ENCODE peak calls at places on chromosome 1, in seven cellular contexts. F is H1, L is GM12878, A is SK-N-SH, S is K562, I is HCT116, C is HepG2. N is an unnamed sample.

GRCh38 chr1:200869753-200870391 is 2.9 kb upstream of the GPR25 start:
- DNase-seq in F (no peak), L (peak; percentile 82), A (no peak), S (no peak), I (no peak), C (no peak), N (no peak)

GRCh38 chr1:116919802-116920201 is 10.1 kb downstream of the PTGFRN start:
- DNase-seq in F (no peak), L (no peak), A (peak; percentile 37), S (peak; percentile 31), I (no peak), C (peak; percentile 18), N (no peak)

GRCh38 chr1:116178837-116179236 is 67.6 kb downstream of the MAB21L3 start:
- DNase-seq in F (no peak), L (no peak), A (no peak), S (no peak), I (no peak), C (no peak), N (no peak)

GRCh38 chr1:30652151-30652915 is 71.1 kb downstream of the MATN1 start:
- DNase-seq in F (no peak), L (no peak), A (peak; percentile 50), S (no peak), I (no peak), C (no peak), N (no peak)

GRCh38 chr1:184621262-184621661 is 133.4 kb downstream of the EDEM3 start:
- DNase-seq in F (no peak), L (no peak), A (no peak), S (no peak), I (no peak), C (no peak), N (no peak)

GRCh38 chr1:216531308-216532239 is 108.3 kb upstream of the USH2A start:
- DNase-seq in F (no peak), L (no peak), A (no peak), S (no peak), I (no peak), C (no peak), N (no peak)

GRCh38 chr1:10316752-10317151 is 82.1 kb upstream of the PGD start:
- DNase-seq in F (no peak), L (no peak), A (no peak), S (no peak), I (no peak), C (no peak), N (no peak)

GRCh38 chr1:16126160-16126559 is 29.7 kb downstream of the EPHA2 start:
- DNase-seq in F (no peak), L (no peak), A (no peak), S (no peak), I (no peak), C (no peak), N (no peak)

GRCh38 chr1:160722726-160723125 is 11.1 kb upstream of the CD48 start:
- DNase-seq in F (no peak), L (no peak), A (no peak), S (no peak), I (no peak), C (no peak), N (no peak)

GRCh38 chr1:67793562-67793961 is 39.7 kb downstream of the GNG12 start:
- DNase-seq in F (no peak), L (no peak), A (no peak), S (no peak), I (no peak), C (no peak), N (no peak)

GRCh38 chr1:202106340-202107284 is 16.1 kb upstream of the GPR37L1 start:
- DNase-seq in F (no peak), L (no peak), A (no peak), S (peak; percentile 92), I (peak; percentile 65), C (no peak), N (no peak)

GRCh38 chr1:244231572-244232315 is 180.7 kb downstream of the ZBTB18 start:
- DNase-seq in F (no peak), L (no peak), A (peak; percentile 66), S (no peak), I (no peak), C (no peak), N (no peak)

GRCh38 chr1:30064547-30064946 is 658.8 kb downstream of the MATN1 start:
- DNase-seq in F (no peak), L (no peak), A (no peak), S (no peak), I (no peak), C (no peak), N (no peak)

GRCh38 chr1:37825508-37825907 is 17.5 kb upstream of the YRDC start:
- DNase-seq in F (no peak), L (no peak), A (no peak), S (no peak), I (no peak), C (no peak), N (no peak)

GRCh38 chr1:109377698-109378097 is 20.0 kb downstream of the SORT1 start:
- DNase-seq in F (no peak), L (no peak), A (no peak), S (no peak), I (no peak), C (no peak), N (no peak)

GRCh38 chr1:168867941-168868634 is 139.1 kb upstream of the DPT start:
- DNase-seq in F (no peak), L (no peak), A (no peak), S (no peak), I (no peak), C (no peak), N (peak; percentile 41)

GRCh38 chr1:242206994-242207393 is 208.1 kb upstream of the MAP1LC3C start:
- DNase-seq in F (no peak), L (no peak), A (no peak), S (no peak), I (no peak), C (no peak), N (no peak)

GRCh38 chr1:3785458-3786157 is 10.7 kb downstream of the LRRC47 start:
- DNase-seq in F (no peak), L (no peak), A (peak; percentile 58), S (peak; percentile 65), I (no peak), C (peak; percentile 60), N (no peak)

GRCh38 chr1:93056649-93057048 is 22.4 kb upstream of the MTF2 start:
- DNase-seq in F (no peak), L (no peak), A (no peak), S (no peak), I (no peak), C (no peak), N (no peak)

GRCh38 chr1:202144510-202145324 is at the start of gene ARL8A:
- DNase-seq in F (no peak), L (no peak), A (peak; percentile 93), S (peak; percentile 92), I (no peak), C (no peak), N (peak; percentile 71)

GRCh38 chr1:235266325-235266724 is 61.7 kb downstream of the ARID4B start:
- DNase-seq in F (no peak), L (no peak), A (peak; percentile 34), S (no peak), I (no peak), C (no peak), N (no peak)

GRCh38 chr1:178494569-178494971 is 2.2 kb downstream of the CLEC20A start:
- DNase-seq in F (no peak), L (no peak), A (no peak), S (no peak), I (no peak), C (no peak), N (no peak)

GRCh38 chr1:21736011-21736410 is 46.9 kb downstream of the USP48 start:
- DNase-seq in F (no peak), L (no peak), A (no peak), S (no peak), I (no peak), C (no peak), N (no peak)

GRCh38 chr1:170205301-170205700 is 59.5 kb downstream of the NTMT2 start:
- DNase-seq in F (no peak), L (no peak), A (no peak), S (no peak), I (no peak), C (no peak), N (no peak)

GRCh38 chr1:20729155-20729931 is 3.2 kb downstream of the SH2D5 start:
- DNase-seq in F (no peak), L (no peak), A (peak; percentile 14), S (no peak), I (no peak), C (no peak), N (no peak)

GRCh38 chr1:225612265-225612664 is 40.7 kb downstream of the ENAH start:
- DNase-seq in F (no peak), L (no peak), A (no peak), S (no peak), I (no peak), C (no peak), N (no peak)
- TF ChIP-seq JUND in F (no peak), L (no peak), A (no peak), S (no peak), I (no peak), C (no peak), N (no peak)

DNA sequence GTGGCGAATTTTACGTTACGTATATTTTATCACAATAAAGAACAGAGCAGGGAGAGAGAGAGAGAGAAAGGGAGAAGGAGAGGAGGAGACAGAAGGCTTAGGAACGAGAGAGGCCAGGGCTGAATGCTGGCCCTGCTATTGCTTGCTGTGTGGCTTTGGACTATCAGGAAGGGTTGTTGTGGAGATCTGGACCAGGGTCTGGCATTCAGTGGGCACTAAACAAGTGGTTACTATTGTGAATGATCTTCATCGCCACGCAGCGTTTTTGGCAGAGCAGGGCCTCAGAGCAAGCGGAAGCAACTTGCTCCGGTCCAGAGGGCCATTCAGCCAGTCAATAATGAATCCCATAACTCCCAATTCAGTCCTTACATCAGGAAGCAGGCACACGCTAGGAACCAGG is 26.4 kb downstream of the PIK3C2B start:
- DNase-seq in F (no peak), L (no peak), A (no peak), S (no peak), I (no peak), C (no peak), N (no peak)
- TF ChIP-seq JUND in F (no peak), L (no peak), A (no peak), S (no peak), I (no peak), C (no peak), N (no peak)

DNA sequence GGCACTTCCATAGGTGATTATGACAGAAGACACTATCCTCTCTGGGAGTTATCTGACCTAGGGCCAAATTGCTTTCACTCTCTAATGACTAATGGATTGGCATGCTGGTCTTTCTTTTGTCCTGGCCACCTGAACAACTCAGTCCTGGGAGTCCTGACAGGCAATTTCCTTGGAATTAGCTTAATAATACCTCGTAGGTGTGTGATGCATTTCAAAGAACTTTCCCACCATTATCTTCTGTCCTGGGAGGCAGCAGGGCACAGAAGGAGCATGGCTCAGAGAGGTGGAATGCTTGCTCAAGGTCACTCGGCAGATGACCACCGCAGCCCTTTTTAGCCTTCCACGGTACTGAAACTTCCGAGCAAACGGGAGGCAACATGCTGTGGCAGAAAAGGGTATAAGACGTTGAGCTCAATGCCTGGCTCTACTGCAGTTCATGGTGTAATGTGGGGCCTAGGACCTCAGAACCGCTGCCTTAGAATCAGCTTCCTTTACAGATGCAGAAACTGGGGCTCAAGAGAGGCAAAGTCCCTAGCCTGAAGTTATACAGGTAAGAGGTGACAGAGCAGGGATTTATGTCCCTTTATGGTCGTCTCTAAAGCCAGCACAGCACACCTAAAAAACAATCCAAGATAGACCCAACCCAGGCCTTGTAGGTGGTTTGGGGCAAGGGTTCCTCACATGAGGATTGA is 3.2 kb downstream of the ID3 start:
- DNase-seq in F (peak; percentile 87), L (no peak), A (no peak), S (no peak), I (peak; percentile 67), C (peak; percentile 77), N (peak; percentile 44)
- TF ChIP-seq JUND in F (peak; percentile 76), L (no peak), A (peak; percentile 27), S (no peak), I (no peak), C (no peak), N (no peak)

GRCh38 chr1:228085287-228085926 is 2.9 kb downstream of the ARF1 start:
- DNase-seq in F (no peak), L (no peak), A (no peak), S (peak; percentile 51), I (no peak), C (peak; percentile 63), N (no peak)
- TF ChIP-seq JUND in F (no peak), L (no peak), A (no peak), S (no peak), I (no peak), C (no peak), N (no peak)

N was measured in T47D.